ENCODE peak calls at places on chromosomes 4 and X, in ten cellular contexts. One of them, this sample, is unnamed.

GRCh38 chrX:107025538-107025937 is 25.5 kb upstream of the MORC4 start:
- DNase-seq in K562: peak
- DNase-seq in HCT116: peak
- DNase-seq in GM12878: no peak
- DNase-seq in WTC11: no peak
- DNase-seq in A549: peak
- DNase-seq in H1: no peak
- DNase-seq in SK-N-SH: peak
- DNase-seq in HepG2: peak
- DNase-seq in endothelial cell of umbilical vein: peak
- DNase-seq in this sample: peak

GRCh38 chrX:129516402-129516801 is 6.9 kb downstream of the SMARCA1 start:
- DNase-seq in K562: no peak
- DNase-seq in HCT116: no peak
- DNase-seq in GM12878: no peak
- DNase-seq in WTC11: no peak
- DNase-seq in A549: no peak
- DNase-seq in H1: no peak
- DNase-seq in SK-N-SH: no peak
- DNase-seq in HepG2: no peak
- DNase-seq in endothelial cell of umbilical vein: no peak
- DNase-seq in this sample: no peak

GRCh38 chrX:77014655-77015377 is 432.4 kb upstream of the FGF16 start:
- DNase-seq in K562: no peak
- DNase-seq in HCT116: no peak
- DNase-seq in GM12878: no peak
- DNase-seq in WTC11: peak
- DNase-seq in A549: peak
- DNase-seq in H1: no peak
- DNase-seq in SK-N-SH: peak
- DNase-seq in HepG2: peak
- DNase-seq in endothelial cell of umbilical vein: no peak
- DNase-seq in this sample: peak

GRCh38 chr4:21864686-21865085 is 83.9 kb downstream of the KCNIP4 start:
- DNase-seq in K562: no peak
- DNase-seq in HCT116: no peak
- DNase-seq in GM12878: no peak
- DNase-seq in WTC11: no peak
- DNase-seq in A549: no peak
- DNase-seq in H1: no peak
- DNase-seq in SK-N-SH: no peak
- DNase-seq in HepG2: no peak
- DNase-seq in endothelial cell of umbilical vein: no peak
- DNase-seq in this sample: no peak

GRCh38 chr4:137705171-137705783 is 173.0 kb upstream of the PCDH18 start:
- DNase-seq in K562: no peak
- DNase-seq in HCT116: no peak
- DNase-seq in GM12878: no peak
- DNase-seq in WTC11: no peak
- DNase-seq in A549: no peak
- DNase-seq in H1: no peak
- DNase-seq in SK-N-SH: no peak
- DNase-seq in HepG2: no peak
- DNase-seq in endothelial cell of umbilical vein: no peak
- DNase-seq in this sample: peak

GRCh38 chr4:646460-646859 is 21.1 kb downstream of the PDE6B start:
- DNase-seq in K562: peak
- DNase-seq in HCT116: no peak
- DNase-seq in GM12878: no peak
- DNase-seq in WTC11: no peak
- DNase-seq in A549: no peak
- DNase-seq in H1: no peak
- DNase-seq in SK-N-SH: no peak
- DNase-seq in HepG2: no peak
- DNase-seq in endothelial cell of umbilical vein: no peak
- DNase-seq in this sample: no peak

GRCh38 chr4:8772499-8773123 is 99.0 kb downstream of the HMX1 start:
- DNase-seq in K562: no peak
- DNase-seq in HCT116: no peak
- DNase-seq in GM12878: no peak
- DNase-seq in WTC11: no peak
- DNase-seq in A549: no peak
- DNase-seq in H1: no peak
- DNase-seq in SK-N-SH: no peak
- DNase-seq in HepG2: no peak
- DNase-seq in endothelial cell of umbilical vein: no peak
- DNase-seq in this sample: peak

GRCh38 chr4:77697860-77698599 is 92.4 kb downstream of the CXCL13 start:
- DNase-seq in K562: no peak
- DNase-seq in HCT116: peak
- DNase-seq in GM12878: no peak
- DNase-seq in WTC11: peak
- DNase-seq in A549: peak
- DNase-seq in H1: no peak
- DNase-seq in SK-N-SH: no peak
- DNase-seq in HepG2: peak
- DNase-seq in endothelial cell of umbilical vein: peak
- DNase-seq in this sample: peak

GRCh38 chr4:122481766-122482405 is 25.4 kb upstream of the IL2 start:
- DNase-seq in K562: no peak
- DNase-seq in HCT116: no peak
- DNase-seq in GM12878: no peak
- DNase-seq in WTC11: no peak
- DNase-seq in A549: no peak
- DNase-seq in H1: no peak
- DNase-seq in SK-N-SH: no peak
- DNase-seq in HepG2: no peak
- DNase-seq in endothelial cell of umbilical vein: no peak
- DNase-seq in this sample: no peak

GRCh38 chrX:153412746-153413720 is 1.8 kb downstream of the ZFP92 start:
- DNase-seq in K562: no peak
- DNase-seq in HCT116: no peak
- DNase-seq in GM12878: no peak
- DNase-seq in WTC11: no peak
- DNase-seq in A549: peak
- DNase-seq in H1: no peak
- DNase-seq in SK-N-SH: peak
- DNase-seq in HepG2: no peak
- DNase-seq in endothelial cell of umbilical vein: no peak
- DNase-seq in this sample: no peak

GRCh38 chr4:144831971-144832370 is 186.0 kb downstream of the HHIP start:
- DNase-seq in K562: no peak
- DNase-seq in HCT116: no peak
- DNase-seq in GM12878: no peak
- DNase-seq in WTC11: no peak
- DNase-seq in A549: no peak
- DNase-seq in H1: no peak
- DNase-seq in SK-N-SH: no peak
- DNase-seq in HepG2: no peak
- DNase-seq in endothelial cell of umbilical vein: peak
- DNase-seq in this sample: no peak
- TF ChIP-seq CTCF in K562: no peak
- TF ChIP-seq CTCF in HCT116: no peak
- TF ChIP-seq CTCF in GM12878: no peak
- TF ChIP-seq CTCF in WTC11: no peak
- TF ChIP-seq CTCF in A549: no peak
- TF ChIP-seq CTCF in H1: no peak
- TF ChIP-seq CTCF in SK-N-SH: no peak
- TF ChIP-seq CTCF in HepG2: no peak
- TF ChIP-seq CTCF in endothelial cell of umbilical vein: no peak
- TF ChIP-seq CTCF in this sample: no peak

GRCh38 chr4:3438847-3439180 is 3.0 kb upstream of the HGFAC start:
- DNase-seq in K562: no peak
- DNase-seq in HCT116: no peak
- DNase-seq in GM12878: no peak
- DNase-seq in WTC11: no peak
- DNase-seq in A549: no peak
- DNase-seq in H1: no peak
- DNase-seq in SK-N-SH: no peak
- DNase-seq in HepG2: no peak
- DNase-seq in endothelial cell of umbilical vein: no peak
- DNase-seq in this sample: no peak

GRCh38 chr4:3436798-3437581 is 4.8 kb upstream of the HGFAC start:
- DNase-seq in K562: no peak
- DNase-seq in HCT116: peak
- DNase-seq in GM12878: peak
- DNase-seq in WTC11: no peak
- DNase-seq in A549: peak
- DNase-seq in H1: no peak
- DNase-seq in SK-N-SH: no peak
- DNase-seq in HepG2: no peak
- DNase-seq in endothelial cell of umbilical vein: peak
- DNase-seq in this sample: no peak

GRCh38 chr4:3437998-3438846 is 3.5 kb upstream of the HGFAC start:
- DNase-seq in K562: no peak
- DNase-seq in HCT116: no peak
- DNase-seq in GM12878: no peak
- DNase-seq in WTC11: no peak
- DNase-seq in A549: no peak
- DNase-seq in H1: no peak
- DNase-seq in SK-N-SH: no peak
- DNase-seq in HepG2: no peak
- DNase-seq in endothelial cell of umbilical vein: no peak
- DNase-seq in this sample: no peak

GRCh38 chr4:3436048-3436797 is 5.5 kb upstream of the HGFAC start:
- DNase-seq in K562: no peak
- DNase-seq in HCT116: no peak
- DNase-seq in GM12878: no peak
- DNase-seq in WTC11: no peak
- DNase-seq in A549: no peak
- DNase-seq in H1: no peak
- DNase-seq in SK-N-SH: no peak
- DNase-seq in HepG2: no peak
- DNase-seq in endothelial cell of umbilical vein: no peak
- DNase-seq in this sample: no peak

GRCh38 chr4:3437582-3437936 is 4.2 kb upstream of the HGFAC start:
- DNase-seq in K562: no peak
- DNase-seq in HCT116: no peak
- DNase-seq in GM12878: no peak
- DNase-seq in WTC11: no peak
- DNase-seq in A549: no peak
- DNase-seq in H1: no peak
- DNase-seq in SK-N-SH: no peak
- DNase-seq in HepG2: no peak
- DNase-seq in endothelial cell of umbilical vein: no peak
- DNase-seq in this sample: no peak
- TF ChIP-seq MAX in K562: no peak
- TF ChIP-seq MAX in HCT116: no peak
- TF ChIP-seq MAX in GM12878: no peak
- TF ChIP-seq MAX in WTC11: no peak
- TF ChIP-seq MAX in A549: no peak
- TF ChIP-seq MAX in H1: no peak
- TF ChIP-seq MAX in SK-N-SH: no peak
- TF ChIP-seq MAX in HepG2: no peak
- TF ChIP-seq MAX in endothelial cell of umbilical vein: no peak
- TF ChIP-seq MAX in this sample: no peak

GRCh38 chr4:55826986-55827385 is 7.4 kb downstream of the EXOC1L start:
- DNase-seq in K562: no peak
- DNase-seq in HCT116: no peak
- DNase-seq in GM12878: no peak
- DNase-seq in WTC11: no peak
- DNase-seq in A549: no peak
- DNase-seq in H1: no peak
- DNase-seq in SK-N-SH: no peak
- DNase-seq in HepG2: no peak
- DNase-seq in endothelial cell of umbilical vein: no peak
- DNase-seq in this sample: no peak
- TF ChIP-seq CTCF in K562: no peak
- TF ChIP-seq CTCF in HCT116: no peak
- TF ChIP-seq CTCF in GM12878: no peak
- TF ChIP-seq CTCF in WTC11: no peak
- TF ChIP-seq CTCF in A549: no peak
- TF ChIP-seq CTCF in H1: no peak
- TF ChIP-seq CTCF in SK-N-SH: no peak
- TF ChIP-seq CTCF in HepG2: no peak
- TF ChIP-seq CTCF in endothelial cell of umbilical vein: no peak
- TF ChIP-seq CTCF in this sample: no peak

GRCh38 chr4:114019276-114019971 is 40.0 kb upstream of the ARSJ start:
- DNase-seq in K562: no peak
- DNase-seq in HCT116: no peak
- DNase-seq in GM12878: no peak
- DNase-seq in WTC11: no peak
- DNase-seq in A549: no peak
- DNase-seq in H1: no peak
- DNase-seq in SK-N-SH: no peak
- DNase-seq in HepG2: no peak
- DNase-seq in endothelial cell of umbilical vein: peak
- DNase-seq in this sample: no peak
- TF ChIP-seq MAX in K562: no peak
- TF ChIP-seq MAX in HCT116: no peak
- TF ChIP-seq MAX in GM12878: no peak
- TF ChIP-seq MAX in WTC11: no peak
- TF ChIP-seq MAX in A549: no peak
- TF ChIP-seq MAX in H1: no peak
- TF ChIP-seq MAX in SK-N-SH: no peak
- TF ChIP-seq MAX in HepG2: no peak
- TF ChIP-seq MAX in endothelial cell of umbilical vein: no peak
- TF ChIP-seq MAX in this sample: no peak

GRCh38 chr4:46931981-46932380 is 22.9 kb upstream of the COX7B2 start:
- DNase-seq in K562: no peak
- DNase-seq in HCT116: no peak
- DNase-seq in GM12878: peak
- DNase-seq in WTC11: peak
- DNase-seq in A549: peak
- DNase-seq in H1: no peak
- DNase-seq in SK-N-SH: no peak
- DNase-seq in HepG2: peak
- DNase-seq in endothelial cell of umbilical vein: peak
- DNase-seq in this sample: peak

GRCh38 chr4:46934731-46935130 is 25.7 kb upstream of the COX7B2 start:
- DNase-seq in K562: no peak
- DNase-seq in HCT116: no peak
- DNase-seq in GM12878: no peak
- DNase-seq in WTC11: no peak
- DNase-seq in A549: no peak
- DNase-seq in H1: no peak
- DNase-seq in SK-N-SH: no peak
- DNase-seq in HepG2: peak
- DNase-seq in endothelial cell of umbilical vein: no peak
- DNase-seq in this sample: no peak

GRCh38 chr4:46933686-46934085 is 24.6 kb upstream of the COX7B2 start:
- DNase-seq in K562: no peak
- DNase-seq in HCT116: no peak
- DNase-seq in GM12878: no peak
- DNase-seq in WTC11: no peak
- DNase-seq in A549: no peak
- DNase-seq in H1: no peak
- DNase-seq in SK-N-SH: no peak
- DNase-seq in HepG2: no peak
- DNase-seq in endothelial cell of umbilical vein: no peak
- DNase-seq in this sample: no peak

GRCh38 chr4:46937493-46937892 is 28.4 kb upstream of the COX7B2 start:
- DNase-seq in K562: no peak
- DNase-seq in HCT116: no peak
- DNase-seq in GM12878: no peak
- DNase-seq in WTC11: no peak
- DNase-seq in A549: no peak
- DNase-seq in H1: no peak
- DNase-seq in SK-N-SH: no peak
- DNase-seq in HepG2: no peak
- DNase-seq in endothelial cell of umbilical vein: peak
- DNase-seq in this sample: peak
- TF ChIP-seq CTCF in K562: no peak
- TF ChIP-seq CTCF in HCT116: peak
- TF ChIP-seq CTCF in GM12878: peak
- TF ChIP-seq CTCF in WTC11: no peak
- TF ChIP-seq CTCF in A549: no peak
- TF ChIP-seq CTCF in H1: peak
- TF ChIP-seq CTCF in SK-N-SH: peak
- TF ChIP-seq CTCF in HepG2: no peak
- TF ChIP-seq CTCF in endothelial cell of umbilical vein: peak
- TF ChIP-seq CTCF in this sample: no peak

GRCh38 chr4:184453402-184454160 is 20.8 kb downstream of the IRF2 start:
- DNase-seq in K562: peak
- DNase-seq in HCT116: no peak
- DNase-seq in GM12878: no peak
- DNase-seq in WTC11: no peak
- DNase-seq in A549: no peak
- DNase-seq in H1: no peak
- DNase-seq in SK-N-SH: no peak
- DNase-seq in HepG2: no peak
- DNase-seq in endothelial cell of umbilical vein: peak
- DNase-seq in this sample: peak
- TF ChIP-seq MAX in K562: no peak
- TF ChIP-seq MAX in HCT116: no peak
- TF ChIP-seq MAX in GM12878: peak
- TF ChIP-seq MAX in WTC11: no peak
- TF ChIP-seq MAX in A549: no peak
- TF ChIP-seq MAX in H1: no peak
- TF ChIP-seq MAX in SK-N-SH: peak
- TF ChIP-seq MAX in HepG2: no peak
- TF ChIP-seq MAX in endothelial cell of umbilical vein: peak
- TF ChIP-seq MAX in this sample: peak

This sample was measured in NB4.